ENCODE peak calls at places on chromosomes 6 and 20, in ten cellular contexts. B is pancreas; F is A549; Q is K562; C is stomach; Y is effector memory CD4-positive, alpha-beta T cell; D is prostate gland; S is IMR-90; V is psoas muscle; U is mucosa of descending colon. W is an unnamed sample. For H3K4me1, the result is how much of the 10 kb centered on the place peaks cover.

GRCh38 chr6:144377586-144377985 is 92.5 kb downstream of the UTRN start:
- DNase-seq in F (no peak), C (no peak), Q (no peak), S (peak), V (no peak), Y (no peak), U (no peak), D (no peak), B (no peak), W (no peak)

GRCh38 chr20:48823960-48824497 is 3.8 kb downstream of the PREX1 start:
- DNase-seq in Q (no peak), V (no peak), F (no peak), S (peak), D (no peak), C (no peak), B (no peak), U (no peak), Y (peak), W (peak)

GRCh38 chr20:36035720-36036119 is 67.3 kb downstream of the CNBD2 start:
- DNase-seq in C (no peak), F (no peak), Q (no peak), B (no peak), Y (no peak), S (no peak), D (no peak), V (no peak), U (no peak), W (no peak)

GRCh38 chr6:54624779-54625178 is 221.8 kb upstream of the FAM83B start:
- DNase-seq in S (peak), B (no peak), Q (no peak), V (no peak), F (no peak), C (no peak), D (no peak), U (no peak), Y (no peak), W (no peak)

GRCh38 chr20:20480126-20480525 is 112.2 kb downstream of the INSM1 start:
- DNase-seq in C (no peak), B (no peak), S (no peak), Q (no peak), D (no peak), Y (no peak), V (no peak), U (no peak), F (no peak), W (no peak)

GRCh38 chr6:138971601-138972000 is 16.5 kb downstream of the REPS1 start:
- DNase-seq in B (no peak), F (no peak), U (no peak), S (peak), Q (no peak), D (no peak), Y (no peak), C (no peak), V (no peak), W (no peak)

GRCh38 chr6:104887350-104887749 is 27.6 kb upstream of the HACE1 start:
- DNase-seq in Y (no peak), S (peak), D (no peak), U (no peak), C (no peak), F (no peak), V (no peak), B (no peak), Q (peak), W (no peak)

GRCh38 chr6:158662607-158663464 is 13.0 kb downstream of the SYTL3 start:
- DNase-seq in V (peak), D (no peak), C (no peak), U (no peak), B (no peak), Q (no peak), F (no peak), S (peak), Y (no peak), W (no peak)

GRCh38 chr20:2817341-2817726 is 1.2 kb downstream of the TMEM239 start:
- DNase-seq in V (no peak), S (no peak), Q (no peak), F (no peak), U (no peak), B (no peak), D (no peak), Y (no peak), C (no peak), W (no peak)

GRCh38 chr20:24752612-24753011 is 196.5 kb upstream of the CST7 start:
- DNase-seq in C (no peak), B (no peak), D (no peak), Q (no peak), U (no peak), S (no peak), V (no peak), Y (no peak), F (no peak), W (no peak)

GRCh38 chr20:8756410-8756809 is 312.5 kb upstream of the PLCB4 start:
- DNase-seq in U (no peak), C (no peak), Q (no peak), V (peak), D (no peak), Y (no peak), F (peak), S (peak), B (no peak), W (no peak)

GRCh38 chr20:1266167-1266973 is at the start of gene SNPH:
- DNase-seq in S (peak), F (peak), B (peak), D (peak), U (peak), C (peak), V (peak), Q (peak), Y (peak), W (peak)

GRCh38 chr20:36384022-36384619 is 78.0 kb downstream of the DLGAP4 start:
- DNase-seq in B (no peak), Q (peak), C (no peak), V (no peak), Y (no peak), D (no peak), F (no peak), U (no peak), S (peak), W (no peak)

GRCh38 chr20:50478162-50479036 is 31.8 kb upstream of the PTPN1 start:
- DNase-seq in U (peak), B (peak), C (peak), D (peak), Q (peak), V (peak), F (peak), Y (peak), S (peak), W (peak)

GRCh38 chr6:47534063-47534462 is 56.5 kb downstream of the CD2AP start:
- DNase-seq in S (no peak), U (no peak), Q (no peak), V (no peak), D (no peak), C (no peak), F (no peak), B (no peak), Y (no peak), W (no peak)

GRCh38 chr6:39239527-39240154 is 10.4 kb upstream of the KCNK5 start:
- DNase-seq in Y (no peak), F (no peak), S (no peak), U (no peak), Q (no peak), D (no peak), V (no peak), C (no peak), B (no peak), W (no peak)

GRCh38 chr20:45339084-45339483 is 9.1 kb downstream of the SDC4 start:
- DNase-seq in B (no peak), U (peak), D (no peak), Q (no peak), V (no peak), S (no peak), C (peak), Y (no peak), F (no peak), W (no peak)

GRCh38 chr6:37311666-37312473 is 41.9 kb upstream of the RNF8 start:
- DNase-seq in Y (no peak), F (no peak), D (no peak), S (peak), B (no peak), V (no peak), Q (no peak), U (no peak), C (no peak), W (no peak)

GRCh38 chr6:44390158-44390683 is 2.7 kb downstream of the CDC5L start:
- DNase-seq in C (no peak), Y (no peak), U (no peak), D (no peak), F (no peak), V (no peak), S (no peak), B (no peak), Q (no peak), W (no peak)

GRCh38 chr6:31568537-31568961 is 3.5 kb upstream of the LTA start:
- DNase-seq in U (no peak), V (no peak), S (no peak), F (no peak), Y (peak), C (no peak), D (no peak), B (no peak), Q (no peak), W (no peak)

GRCh38 chr6:147765541-147765940 is 257.1 kb downstream of the SAMD5 start:
- DNase-seq in F (no peak), S (no peak), Y (no peak), Q (no peak), B (no peak), U (no peak), C (no peak), D (no peak), V (no peak), W (no peak)

GRCh38 chr6:56220078-56220477 is 27.3 kb downstream of the COL21A1 start:
- DNase-seq in C (no peak), U (no peak), Q (no peak), Y (no peak), S (no peak), B (no peak), D (peak), F (no peak), V (no peak), W (no peak)

GRCh38 chr6:83051386-83052172 is 14.1 kb downstream of the UBE3D start:
- DNase-seq in C (no peak), V (no peak), U (no peak), Q (no peak), Y (no peak), S (no peak), D (no peak), B (no peak), F (no peak), W (no peak)

GRCh38 chr6:30508890-30509736 is 19.8 kb downstream of the HLA-E start:
- DNase-seq in D (no peak), Q (no peak), V (no peak), F (no peak), S (peak), B (no peak), C (no peak), U (no peak), Y (no peak), W (no peak)

GRCh38 chr6:80523029-80523428 is 416.6 kb downstream of the BCKDHB start:
- DNase-seq in F (no peak), Q (no peak), V (no peak), Y (no peak), U (no peak), C (no peak), S (no peak), B (no peak), D (no peak), W (no peak)

GRCh38 chr20:25308671-25309394 is 60.9 kb downstream of the PYGB start:
- DNase-seq in Y (no peak), C (no peak), U (peak), F (no peak), V (no peak), B (peak), S (peak), D (no peak), Q (no peak), W (peak)

GRCh38 chr6:98634569-98634968 is 199.8 kb upstream of the POU3F2 start:
- DNase-seq in U (no peak), S (no peak), C (no peak), B (no peak), Q (no peak), F (no peak), Y (no peak), V (no peak), D (no peak), W (no peak)

GRCh38 chr6:20717743-20718142 is 183.5 kb downstream of the CDKAL1 start:
- DNase-seq in C (no peak), D (no peak), S (no peak), V (no peak), B (no peak), Q (no peak), F (no peak), U (no peak), Y (no peak), W (no peak)

GRCh38 chr6:46023216-46023915 is 7.7 kb upstream of the CLIC5 start:
- DNase-seq in D (no peak), Y (no peak), B (no peak), V (no peak), S (no peak), U (no peak), F (no peak), C (no peak), Q (no peak), W (no peak)

GRCh38 chr20:32456869-32457421 is 98.8 kb downstream of the ASXL1 start:
- DNase-seq in Y (no peak), B (peak), S (peak), D (no peak), V (peak), C (peak), U (peak), F (peak), Q (no peak), W (peak)

GRCh38 chr6:157023958-157024357 is 246.8 kb downstream of the ARID1B start:
- DNase-seq in D (no peak), Y (no peak), B (no peak), S (peak), U (no peak), F (no peak), V (no peak), C (no peak), Q (no peak), W (no peak)

GRCh38 chr6:137156650-137157049 is 16.8 kb downstream of the IL22RA2 start:
- DNase-seq in U (no peak), D (no peak), F (no peak), B (no peak), Q (no peak), C (no peak), V (no peak), S (no peak), Y (no peak), W (no peak)

GRCh38 chr6:32920610-32921188 is 20.1 kb downstream of the HLA-DMB start:
- DNase-seq in B (no peak), S (no peak), Y (no peak), D (no peak), C (no peak), U (no peak), Q (no peak), V (no peak), F (no peak), W (no peak)

GRCh38 chr6:7939186-7939863 is 28.7 kb upstream of the TXNDC5 start:
- DNase-seq in S (no peak), F (no peak), D (no peak), U (no peak), B (no peak), C (no peak), V (no peak), Y (no peak), Q (no peak), W (no peak)

GRCh38 chr6:44388135-44388487 is 605 bp downstream of the CDC5L start:
- DNase-seq in Y (no peak), C (no peak), U (no peak), B (no peak), Q (no peak), S (no peak), F (no peak), V (peak), D (no peak), W (no peak)

GRCh38 chr6:7624781-7625710 is 35.0 kb downstream of the SNRNP48 start:
- DNase-seq in U (no peak), S (no peak), V (no peak), D (no peak), Y (no peak), C (no peak), Q (no peak), F (no peak), B (no peak), W (no peak)

GRCh38 chr6:113530769-113531168 is 326.4 kb upstream of the MARCKS start:
- DNase-seq in Y (no peak), C (no peak), F (no peak), S (peak), Q (no peak), B (no peak), D (no peak), U (no peak), V (no peak), W (no peak)
- H3K4me1 ChIP-seq in Y (under half), C (under half), F (under half), S (under half), Q (under half), B (under half), D (under half), U (under half), V (under half), W (under half)

GRCh38 chr6:90005048-90005827 is 111.0 kb downstream of the GJA10 start:
- DNase-seq in S (no peak), B (no peak), D (no peak), C (no peak), V (peak), U (no peak), Y (no peak), Q (no peak), F (no peak), W (peak)
- H3K4me1 ChIP-seq in S (under half), B (under half), D (under half), C (under half), V (under half), U (under half), Y (under half), Q (under half), F (under half), W (under half)

DNA sequence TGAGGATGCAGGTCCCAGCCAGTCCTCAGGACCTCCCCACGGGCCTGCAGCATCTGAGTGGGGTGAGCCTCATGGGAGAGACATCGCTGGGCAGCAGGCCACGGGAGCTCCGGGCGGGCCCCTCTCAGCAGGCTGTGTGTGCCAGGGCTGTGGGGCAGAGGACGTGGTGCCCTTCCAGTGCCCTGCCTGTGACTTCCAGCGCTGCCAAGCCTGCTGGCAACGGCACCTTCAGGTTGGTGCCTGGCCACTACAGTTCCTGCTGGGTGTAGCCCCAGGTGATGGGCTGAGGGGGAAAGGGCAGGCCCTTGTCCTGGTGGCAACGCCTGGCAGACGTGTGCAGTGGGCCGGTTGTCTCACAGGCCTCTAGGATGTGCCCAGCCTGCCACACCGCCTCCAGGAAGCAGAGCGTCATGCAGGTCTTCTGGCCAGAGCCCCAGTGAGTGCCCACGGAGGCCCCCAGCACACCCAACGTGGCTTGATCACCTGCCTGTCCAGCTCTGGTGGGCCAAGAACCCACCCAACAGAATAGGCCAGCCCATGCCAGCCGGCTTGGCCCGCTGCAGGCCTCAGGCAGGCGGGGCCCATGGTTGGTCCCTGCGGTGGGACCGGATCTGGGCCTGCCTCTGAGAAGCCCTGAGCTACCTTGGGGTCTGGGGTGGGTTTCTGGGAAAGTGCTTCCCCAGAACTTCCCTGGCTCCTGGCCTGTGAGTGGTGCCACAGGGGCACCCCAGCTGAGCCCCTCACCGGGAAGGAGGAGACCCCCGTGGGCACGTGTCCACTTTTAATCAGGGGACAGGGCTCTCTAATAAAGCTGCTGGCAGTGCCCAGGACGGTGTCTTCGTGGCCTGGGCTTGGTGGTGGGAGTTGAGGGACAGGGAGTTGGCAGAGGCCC is 787 bp upstream of the TNFRSF6B start:
- DNase-seq in Q (no peak), D (no peak), F (no peak), B (peak), U (no peak), V (no peak), Y (no peak), S (no peak), C (peak), W (peak)
- H3K4me1 ChIP-seq in Q (under half), D (under half), F (under half), B (under half), U (half or more), V (under half), Y (under half), S (under half), C (half or more), W (under half)

GRCh38 chr6:35719407-35719829 is 17.4 kb upstream of the ARMC12 start:
- DNase-seq in Y (no peak), S (no peak), F (no peak), B (no peak), C (no peak), U (no peak), D (no peak), V (no peak), Q (no peak), W (peak)
- H3K4me1 ChIP-seq in Y (under half), S (under half), F (under half), B (under half), C (half or more), U (under half), D (half or more), V (under half), Q (under half), W (under half)

W was measured in aorta.